ENCODE peak calls at places on chromosome X, in six cellular contexts. H, W, U, I, G and L are unnamed samples.

GRCh38 chrX:135484636-135485289 is 35.7 kb upstream of the INTS6L start:
- DNase-seq in G (peak; percentile 46), I (no peak), U (no peak), H (peak; percentile 5), W (no peak), L (no peak)

GRCh38 chrX:39809326-39809725 is 288.4 kb downstream of the BCOR start:
- DNase-seq in W (no peak), G (peak; percentile 59), H (no peak), I (no peak), U (no peak), L (no peak)

GRCh38 chrX:51420610-51421009 is 75.8 kb downstream of the NUDT11 start:
- DNase-seq in U (no peak), I (no peak), G (peak; percentile 13), H (peak; percentile 43), W (no peak), L (no peak)

GRCh38 chrX:132119821-132120220 is 8.0 kb downstream of the FRMD7 start:
- DNase-seq in W (no peak), G (no peak), U (no peak), H (no peak), I (no peak), L (no peak)

GRCh38 chrX:110087485-110088356 is 84.8 kb downstream of the TMEM164 start:
- DNase-seq in I (no peak), W (no peak), U (peak; percentile 29), H (peak; percentile 9), G (peak; percentile 74), L (no peak)

GRCh38 chrX:17442898-17443297 is 67.9 kb downstream of the NHS start:
- DNase-seq in U (no peak), I (no peak), W (no peak), G (no peak), H (no peak), L (no peak)

GRCh38 chrX:110006826-110007375 is 4.0 kb downstream of the TMEM164 start:
- DNase-seq in G (no peak), W (no peak), I (no peak), U (no peak), H (no peak), L (no peak)

GRCh38 chrX:133523094-133523493 is 107.8 kb upstream of the GPC4 start:
- DNase-seq in U (peak; percentile 43), H (peak; percentile 5), I (no peak), G (no peak), W (no peak), L (no peak)

GRCh38 chrX:15749642-15750610 is 11.9 kb downstream of the CA5B start:
- DNase-seq in H (peak; percentile 18), G (peak; percentile 44), U (no peak), I (no peak), W (no peak), L (peak; percentile 64)

GRCh38 chrX:49256268-49256995 is 8.1 kb downstream of the FOXP3 start:
- DNase-seq in H (no peak), W (no peak), G (no peak), U (no peak), I (no peak), L (no peak)

GRCh38 chrX:143873343-143873742 is 10.5 kb upstream of the UBE2NL start:
- DNase-seq in U (no peak), I (no peak), G (no peak), H (no peak), W (no peak), L (no peak)

GRCh38 chrX:40040686-40041461 is 56.9 kb downstream of the BCOR start:
- DNase-seq in I (no peak), G (no peak), U (no peak), W (no peak), H (no peak), L (no peak)

GRCh38 chrX:45011131-45011530 is 138.1 kb downstream of the KDM6A start:
- DNase-seq in H (no peak), I (no peak), G (no peak), U (no peak), W (no peak), L (no peak)

GRCh38 chrX:55111578-55112254 is 22.9 kb downstream of the PAGE2 start:
- DNase-seq in G (no peak), U (no peak), H (no peak), W (no peak), I (no peak), L (no peak)

GRCh38 chrX:23493941-23494374 is 159.3 kb downstream of the PTCHD1 start:
- DNase-seq in I (no peak), H (no peak), G (peak; percentile 1), W (no peak), U (no peak), L (no peak)

GRCh38 chrX:9197231-9197630 is 163.3 kb upstream of the FAM9B start:
- DNase-seq in H (no peak), U (no peak), W (no peak), I (no peak), G (no peak), L (no peak)

GRCh38 chrX:9530848-9531274 is 66.0 kb downstream of the TBL1X start:
- DNase-seq in W (no peak), I (peak; percentile 78), H (peak; percentile 38), U (peak; percentile 51), G (peak; percentile 68), L (peak; percentile 76)

GRCh38 chrX:1727531-1728027 is 112.7 kb downstream of the ASMT start:
- DNase-seq in U (no peak), G (no peak), I (no peak), H (no peak), W (no peak), L (peak; percentile 42)

GRCh38 chrX:47629419-47630210 is at the start of gene CFP:
- DNase-seq in I (no peak), G (no peak), U (no peak), W (no peak), H (no peak), L (no peak)

GRCh38 chrX:40933132-40934078 is 151.8 kb upstream of the USP9X start:
- DNase-seq in H (peak; percentile 33), W (no peak), I (no peak), G (peak; percentile 82), U (no peak), L (no peak)

GRCh38 chrX:27599928-27600327 is 9.8 kb downstream of the DCAF8L2 start:
- DNase-seq in H (no peak), G (peak; percentile 70), I (no peak), U (no peak), W (no peak), L (no peak)

GRCh38 chrX:3046253-3046909 is 5.1 kb downstream of the ARSF start:
- DNase-seq in H (no peak), G (no peak), W (no peak), I (no peak), U (no peak), L (no peak)

GRCh38 chrX:114152130-114152529 is 431.8 kb upstream of the HTR2C start:
- DNase-seq in G (peak; percentile 59), W (no peak), H (no peak), I (no peak), U (no peak), L (no peak)

GRCh38 chrX:95058815-95059214 is 1384.8 kb downstream of the FAM133A start:
- DNase-seq in G (no peak), I (no peak), W (no peak), H (no peak), U (no peak), L (no peak)

GRCh38 chrX:150234126-150234525 is 129.0 kb upstream of the MAMLD1 start:
- DNase-seq in I (no peak), W (no peak), G (no peak), H (no peak), U (no peak), L (no peak)

GRCh38 chrX:119500061-119500800 is 32.0 kb downstream of the SLC25A5 start:
- DNase-seq in G (no peak), I (peak; percentile 9), H (no peak), W (no peak), U (no peak), L (no peak)

GRCh38 chrX:119497185-119497584 is 28.9 kb downstream of the SLC25A5 start:
- DNase-seq in U (no peak), G (no peak), W (no peak), I (peak; percentile 11), H (no peak), L (no peak)

GRCh38 chrX:119495734-119496520 is 27.7 kb downstream of the SLC25A5 start:
- DNase-seq in G (no peak), I (peak; percentile 30), H (no peak), W (peak; percentile 18), U (no peak), L (no peak)

GRCh38 chrX:119492463-119492862 is 24.2 kb downstream of the SLC25A5 start:
- DNase-seq in U (no peak), W (no peak), I (peak; percentile 17), G (no peak), H (no peak), L (no peak)

GRCh38 chrX:119496521-119496829 is 28.2 kb downstream of the SLC25A5 start:
- DNase-seq in H (no peak), W (no peak), G (no peak), I (no peak), U (no peak), L (no peak)
- H3K27ac ChIP-seq in H (no peak overlapping the region), W (no peak overlapping the region), G (no peak overlapping the region), I (no peak overlapping the region), U (no peak overlapping the region), L (no peak overlapping the region)

DNA sequence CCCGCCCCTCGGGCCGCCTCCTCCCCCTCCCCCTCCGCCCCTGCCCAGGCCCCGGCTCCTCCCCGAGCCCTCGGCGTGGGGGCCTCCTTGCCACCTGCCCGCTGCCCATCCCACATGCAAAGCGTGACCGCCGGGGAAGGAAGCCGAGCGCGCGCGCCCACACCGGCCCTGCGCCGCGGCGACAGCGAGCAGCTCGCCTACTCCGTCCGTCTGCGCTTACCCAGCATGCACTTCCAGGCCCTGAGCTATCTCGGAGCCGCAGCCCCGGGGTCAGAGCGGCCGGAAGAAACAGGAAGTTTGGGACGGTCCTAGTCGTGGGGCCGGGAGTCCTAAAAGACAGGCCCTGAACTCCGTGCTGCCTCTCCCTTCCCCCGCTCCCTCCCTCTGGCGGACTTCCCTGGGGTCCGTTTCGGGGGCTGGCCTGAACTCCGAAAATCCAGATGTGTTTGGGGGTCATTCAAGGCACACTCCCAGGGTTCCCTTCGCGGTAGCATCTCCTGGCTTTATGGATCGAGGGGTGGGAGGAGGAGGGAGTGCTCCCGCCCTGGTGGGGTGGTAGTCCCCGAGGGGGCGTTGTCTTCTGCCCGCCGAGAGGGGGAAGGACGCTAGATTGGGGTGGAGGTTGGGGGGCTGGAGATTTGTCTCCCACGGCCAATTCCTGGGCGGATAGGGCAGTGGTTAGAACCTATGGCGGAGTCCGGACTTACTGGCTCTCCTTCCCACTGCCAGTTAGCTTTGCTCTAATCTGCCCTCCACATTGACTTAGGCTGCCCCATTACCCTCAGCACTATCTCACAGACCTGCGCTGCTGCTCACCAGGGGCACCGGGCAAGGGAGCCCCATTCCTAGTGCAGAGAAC is 25.0 kb upstream of the BCORL1 start:
- DNase-seq in H (peak; percentile 32), G (peak; percentile 18), U (peak; percentile 71), W (peak; percentile 77), I (peak; percentile 73), L (peak; percentile 63)
- H3K27me3 ChIP-seq in H (no peaks in the 10 kb centered on the region), G (no peaks in the 10 kb centered on the region), U (peaks cover 14% of the 10 kb centered on the region), W (no peaks in the 10 kb centered on the region), I (no peaks in the 10 kb centered on the region), L (no peaks in the 10 kb centered on the region)

GRCh38 chrX:101357166-101357795 is 8.7 kb upstream of the TIMM8A start:
- DNase-seq in I (no peak), W (no peak), G (no peak), U (no peak), H (no peak), L (no peak)
- TF ChIP-seq CTCF in I (no peak), W (no peak), G (no peak), U (peak; percentile 11), H (peak; percentile 25), L (no peak)

GRCh38 chrX:11269996-11270395 is 23.2 kb upstream of the AMELX start:
- DNase-seq in I (no peak), W (no peak), G (no peak), U (no peak), H (no peak), L (no peak)
- H3K27ac ChIP-seq in I (no peak overlapping the region), W (no peak overlapping the region), G (no peak overlapping the region), U (no peak overlapping the region), H (no peak overlapping the region), L (no peak overlapping the region)